ENCODE peak calls at places on chromosomes 3 and 15, in eight cellular contexts. One of them, this sample, is unnamed.
A peak's percentile ranks its signal among the peaks of the same experiment; 100 is the strongest.

GRCh38 chr15:29802411-29802810 is 19.9 kb downstream of the TJP1 start:
- DNase-seq in lower lobe of right lung: no peak
- DNase-seq in adrenal gland: no peak
- DNase-seq in iPS DF 6.9: no peak
- DNase-seq in A549: no peak
- DNase-seq in sigmoid colon: no peak
- DNase-seq in small intestine: no peak
- DNase-seq in esophagus squamous epithelium: no peak
- DNase-seq in this sample: no peak

GRCh38 chr3:48015451-48016182 is 599 bp downstream of the MAP4 start:
- DNase-seq in lower lobe of right lung: no peak
- DNase-seq in adrenal gland: no peak
- DNase-seq in iPS DF 6.9: no peak
- DNase-seq in A549: no peak
- DNase-seq in sigmoid colon: no peak
- DNase-seq in small intestine: peak; percentile 49
- DNase-seq in esophagus squamous epithelium: no peak
- DNase-seq in this sample: no peak

GRCh38 chr3:81490541-81491288 is 270.7 kb downstream of the GBE1 start:
- DNase-seq in lower lobe of right lung: peak; percentile 58
- DNase-seq in adrenal gland: peak; percentile 96
- DNase-seq in iPS DF 6.9: peak; percentile 91
- DNase-seq in A549: peak; percentile 39
- DNase-seq in sigmoid colon: peak; percentile 74
- DNase-seq in small intestine: peak; percentile 79
- DNase-seq in esophagus squamous epithelium: no peak
- DNase-seq in this sample: peak; percentile 59

GRCh38 chr3:6180171-6180570 is 680.7 kb upstream of the GRM7 start:
- DNase-seq in lower lobe of right lung: no peak
- DNase-seq in adrenal gland: no peak
- DNase-seq in iPS DF 6.9: no peak
- DNase-seq in A549: no peak
- DNase-seq in sigmoid colon: no peak
- DNase-seq in small intestine: no peak
- DNase-seq in esophagus squamous epithelium: no peak
- DNase-seq in this sample: no peak

GRCh38 chr3:188295876-188296275 is 141.9 kb downstream of the LPP start:
- DNase-seq in lower lobe of right lung: no peak
- DNase-seq in adrenal gland: no peak
- DNase-seq in iPS DF 6.9: no peak
- DNase-seq in A549: no peak
- DNase-seq in sigmoid colon: no peak
- DNase-seq in small intestine: no peak
- DNase-seq in esophagus squamous epithelium: no peak
- DNase-seq in this sample: no peak

GRCh38 chr3:141769171-141769894 is 6.1 kb downstream of the GRK7 start:
- DNase-seq in lower lobe of right lung: no peak
- DNase-seq in adrenal gland: no peak
- DNase-seq in iPS DF 6.9: no peak
- DNase-seq in A549: no peak
- DNase-seq in sigmoid colon: no peak
- DNase-seq in small intestine: peak; percentile 9
- DNase-seq in esophagus squamous epithelium: no peak
- DNase-seq in this sample: no peak

GRCh38 chr3:78832785-78833204 is 935.0 kb downstream of the ROBO1 start:
- DNase-seq in lower lobe of right lung: no peak
- DNase-seq in adrenal gland: no peak
- DNase-seq in iPS DF 6.9: no peak
- DNase-seq in A549: no peak
- DNase-seq in sigmoid colon: no peak
- DNase-seq in small intestine: peak; percentile 3
- DNase-seq in esophagus squamous epithelium: no peak
- DNase-seq in this sample: no peak

GRCh38 chr3:128532007-128532983 is 39.3 kb upstream of the GATA2 start:
- DNase-seq in lower lobe of right lung: no peak
- DNase-seq in adrenal gland: no peak
- DNase-seq in iPS DF 6.9: no peak
- DNase-seq in A549: no peak
- DNase-seq in sigmoid colon: no peak
- DNase-seq in small intestine: no peak
- DNase-seq in esophagus squamous epithelium: no peak
- DNase-seq in this sample: no peak

GRCh38 chr15:49492834-49493233 is 69.8 kb downstream of the FGF7 start:
- DNase-seq in lower lobe of right lung: no peak
- DNase-seq in adrenal gland: no peak
- DNase-seq in iPS DF 6.9: no peak
- DNase-seq in A549: no peak
- DNase-seq in sigmoid colon: no peak
- DNase-seq in small intestine: no peak
- DNase-seq in esophagus squamous epithelium: no peak
- DNase-seq in this sample: no peak

GRCh38 chr3:176741648-176742047 is 455.6 kb downstream of the TBL1XR1 start:
- DNase-seq in lower lobe of right lung: no peak
- DNase-seq in adrenal gland: no peak
- DNase-seq in iPS DF 6.9: no peak
- DNase-seq in A549: no peak
- DNase-seq in sigmoid colon: no peak
- DNase-seq in small intestine: no peak
- DNase-seq in esophagus squamous epithelium: no peak
- DNase-seq in this sample: no peak

GRCh38 chr3:170062769-170063168 is 25.0 kb downstream of the GPR160 start:
- DNase-seq in lower lobe of right lung: no peak
- DNase-seq in adrenal gland: no peak
- DNase-seq in iPS DF 6.9: no peak
- DNase-seq in A549: no peak
- DNase-seq in sigmoid colon: no peak
- DNase-seq in small intestine: no peak
- DNase-seq in esophagus squamous epithelium: no peak
- DNase-seq in this sample: no peak

GRCh38 chr3:152386208-152386607 is 117.5 kb downstream of the MBNL1 start:
- DNase-seq in lower lobe of right lung: no peak
- DNase-seq in adrenal gland: no peak
- DNase-seq in iPS DF 6.9: no peak
- DNase-seq in A549: no peak
- DNase-seq in sigmoid colon: no peak
- DNase-seq in small intestine: no peak
- DNase-seq in esophagus squamous epithelium: no peak
- DNase-seq in this sample: no peak
- H3K4me1 ChIP-seq in lower lobe of right lung: peaks cover 86% of the 10 kb centered on the region
- H3K4me1 ChIP-seq in adrenal gland: peaks cover 18% of the 10 kb centered on the region
- H3K4me1 ChIP-seq in iPS DF 6.9: peaks cover 1% of the 10 kb centered on the region
- H3K4me1 ChIP-seq in A549: peaks cover 83% of the 10 kb centered on the region
- H3K4me1 ChIP-seq in sigmoid colon: peaks cover 97% of the 10 kb centered on the region
- H3K4me1 ChIP-seq in small intestine: no peaks in the 10 kb centered on the region
- H3K4me1 ChIP-seq in esophagus squamous epithelium: peaks cover 95% of the 10 kb centered on the region
- H3K4me1 ChIP-seq in this sample: peaks cover 87% of the 10 kb centered on the region

GRCh38 chr3:14520149-14520548 is 20.0 kb downstream of the GRIP2 start:
- DNase-seq in lower lobe of right lung: no peak
- DNase-seq in adrenal gland: no peak
- DNase-seq in iPS DF 6.9: no peak
- DNase-seq in A549: no peak
- DNase-seq in sigmoid colon: peak; percentile 55
- DNase-seq in small intestine: no peak
- DNase-seq in esophagus squamous epithelium: no peak
- DNase-seq in this sample: no peak

GRCh38 chr3:14517601-14518431 is 22.3 kb downstream of the GRIP2 start:
- DNase-seq in lower lobe of right lung: no peak
- DNase-seq in adrenal gland: no peak
- DNase-seq in iPS DF 6.9: no peak
- DNase-seq in A549: no peak
- DNase-seq in sigmoid colon: peak; percentile 46
- DNase-seq in small intestine: no peak
- DNase-seq in esophagus squamous epithelium: no peak
- DNase-seq in this sample: no peak

GRCh38 chr3:14518432-14518802 is 21.7 kb downstream of the GRIP2 start:
- DNase-seq in lower lobe of right lung: no peak
- DNase-seq in adrenal gland: no peak
- DNase-seq in iPS DF 6.9: no peak
- DNase-seq in A549: no peak
- DNase-seq in sigmoid colon: no peak
- DNase-seq in small intestine: no peak
- DNase-seq in esophagus squamous epithelium: no peak
- DNase-seq in this sample: no peak

GRCh38 chr3:14519406-14519805 is 20.7 kb downstream of the GRIP2 start:
- DNase-seq in lower lobe of right lung: no peak
- DNase-seq in adrenal gland: no peak
- DNase-seq in iPS DF 6.9: no peak
- DNase-seq in A549: no peak
- DNase-seq in sigmoid colon: peak; percentile 46
- DNase-seq in small intestine: no peak
- DNase-seq in esophagus squamous epithelium: no peak
- DNase-seq in this sample: no peak

DNA sequence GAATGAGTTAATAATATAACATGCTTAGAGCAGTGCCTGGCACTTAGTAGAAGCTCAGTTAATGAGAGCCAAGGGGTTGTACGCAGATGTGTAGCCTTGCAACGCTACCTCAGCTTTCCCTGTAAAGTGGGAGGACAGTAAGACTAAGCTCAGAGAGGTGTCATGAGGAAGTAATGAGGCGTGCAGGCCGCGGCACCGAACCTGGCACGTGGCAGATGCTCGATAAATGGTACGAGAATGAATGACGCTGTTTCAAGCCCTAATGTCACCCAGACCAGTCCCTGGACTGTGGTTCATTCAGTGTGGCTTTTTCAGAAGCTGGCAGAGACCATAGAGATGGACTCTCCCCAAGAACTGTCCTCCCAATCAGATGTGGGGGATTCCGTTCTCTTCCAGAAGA is 21.2 kb downstream of the GRIP2 start:
- DNase-seq in lower lobe of right lung: no peak
- DNase-seq in adrenal gland: no peak
- DNase-seq in iPS DF 6.9: no peak
- DNase-seq in A549: no peak
- DNase-seq in sigmoid colon: peak; percentile 27
- DNase-seq in small intestine: no peak
- DNase-seq in esophagus squamous epithelium: no peak
- DNase-seq in this sample: no peak
- H3K4me1 ChIP-seq in lower lobe of right lung: no peaks in the 10 kb centered on the region
- H3K4me1 ChIP-seq in adrenal gland: no peaks in the 10 kb centered on the region
- H3K4me1 ChIP-seq in iPS DF 6.9: no peaks in the 10 kb centered on the region
- H3K4me1 ChIP-seq in A549: no peaks in the 10 kb centered on the region
- H3K4me1 ChIP-seq in sigmoid colon: no peaks in the 10 kb centered on the region
- H3K4me1 ChIP-seq in small intestine: no peaks in the 10 kb centered on the region
- H3K4me1 ChIP-seq in esophagus squamous epithelium: no peaks in the 10 kb centered on the region
- H3K4me1 ChIP-seq in this sample: no peaks in the 10 kb centered on the region

GRCh38 chr15:90003736-90004135 is 2.6 kb downstream of the ZNF710 start:
- DNase-seq in lower lobe of right lung: no peak
- DNase-seq in adrenal gland: no peak
- DNase-seq in iPS DF 6.9: no peak
- DNase-seq in A549: no peak
- DNase-seq in sigmoid colon: peak; percentile 45
- DNase-seq in small intestine: no peak
- DNase-seq in esophagus squamous epithelium: no peak
- DNase-seq in this sample: no peak

GRCh38 chr15:90002428-90002844 is 1.3 kb downstream of the ZNF710 start:
- DNase-seq in lower lobe of right lung: peak; percentile 75
- DNase-seq in adrenal gland: no peak
- DNase-seq in iPS DF 6.9: no peak
- DNase-seq in A549: peak; percentile 71
- DNase-seq in sigmoid colon: peak; percentile 78
- DNase-seq in small intestine: no peak
- DNase-seq in esophagus squamous epithelium: no peak
- DNase-seq in this sample: peak; percentile 34

GRCh38 chr15:90004252-90004651 is 3.1 kb downstream of the ZNF710 start:
- DNase-seq in lower lobe of right lung: no peak
- DNase-seq in adrenal gland: no peak
- DNase-seq in iPS DF 6.9: no peak
- DNase-seq in A549: no peak
- DNase-seq in sigmoid colon: no peak
- DNase-seq in small intestine: no peak
- DNase-seq in esophagus squamous epithelium: no peak
- DNase-seq in this sample: no peak

GRCh38 chr15:90006217-90007088 is 5.3 kb downstream of the ZNF710 start:
- DNase-seq in lower lobe of right lung: no peak
- DNase-seq in adrenal gland: no peak
- DNase-seq in iPS DF 6.9: no peak
- DNase-seq in A549: no peak
- DNase-seq in sigmoid colon: no peak
- DNase-seq in small intestine: no peak
- DNase-seq in esophagus squamous epithelium: no peak
- DNase-seq in this sample: no peak

GRCh38 chr15:90004671-90005070 is 3.5 kb downstream of the ZNF710 start:
- DNase-seq in lower lobe of right lung: peak; percentile 55
- DNase-seq in adrenal gland: peak; percentile 76
- DNase-seq in iPS DF 6.9: no peak
- DNase-seq in A549: peak; percentile 65
- DNase-seq in sigmoid colon: peak; percentile 78
- DNase-seq in small intestine: peak; percentile 53
- DNase-seq in esophagus squamous epithelium: no peak
- DNase-seq in this sample: no peak
- H3K4me1 ChIP-seq in lower lobe of right lung: peaks cover 74% of the 10 kb centered on the region
- H3K4me1 ChIP-seq in adrenal gland: peaks cover 21% of the 10 kb centered on the region
- H3K4me1 ChIP-seq in iPS DF 6.9: peaks cover 11% of the 10 kb centered on the region
- H3K4me1 ChIP-seq in A549: peaks cover 46% of the 10 kb centered on the region
- H3K4me1 ChIP-seq in sigmoid colon: peaks cover 56% of the 10 kb centered on the region
- H3K4me1 ChIP-seq in small intestine: peaks cover 2% of the 10 kb centered on the region
- H3K4me1 ChIP-seq in esophagus squamous epithelium: peaks cover 87% of the 10 kb centered on the region
- H3K4me1 ChIP-seq in this sample: peaks cover 74% of the 10 kb centered on the region

GRCh38 chr15:89119489-89120478 is 31.5 kb downstream of the ABHD2 start:
- DNase-seq in lower lobe of right lung: no peak
- DNase-seq in adrenal gland: no peak
- DNase-seq in iPS DF 6.9: no peak
- DNase-seq in A549: peak; percentile 91
- DNase-seq in sigmoid colon: no peak
- DNase-seq in small intestine: no peak
- DNase-seq in esophagus squamous epithelium: no peak
- DNase-seq in this sample: no peak

GRCh38 chr15:89118481-89118989 is 30.3 kb downstream of the ABHD2 start:
- DNase-seq in lower lobe of right lung: no peak
- DNase-seq in adrenal gland: no peak
- DNase-seq in iPS DF 6.9: no peak
- DNase-seq in A549: no peak
- DNase-seq in sigmoid colon: no peak
- DNase-seq in small intestine: no peak
- DNase-seq in esophagus squamous epithelium: no peak
- DNase-seq in this sample: no peak

GRCh38 chr15:89115547-89115946 is 27.3 kb downstream of the ABHD2 start:
- DNase-seq in lower lobe of right lung: no peak
- DNase-seq in adrenal gland: no peak
- DNase-seq in iPS DF 6.9: no peak
- DNase-seq in A549: no peak
- DNase-seq in sigmoid colon: no peak
- DNase-seq in small intestine: peak; percentile 94
- DNase-seq in esophagus squamous epithelium: no peak
- DNase-seq in this sample: no peak

GRCh38 chr15:89116404-89116803 is 28.1 kb downstream of the ABHD2 start:
- DNase-seq in lower lobe of right lung: no peak
- DNase-seq in adrenal gland: no peak
- DNase-seq in iPS DF 6.9: no peak
- DNase-seq in A549: no peak
- DNase-seq in sigmoid colon: no peak
- DNase-seq in small intestine: no peak
- DNase-seq in esophagus squamous epithelium: no peak
- DNase-seq in this sample: no peak

DNA sequence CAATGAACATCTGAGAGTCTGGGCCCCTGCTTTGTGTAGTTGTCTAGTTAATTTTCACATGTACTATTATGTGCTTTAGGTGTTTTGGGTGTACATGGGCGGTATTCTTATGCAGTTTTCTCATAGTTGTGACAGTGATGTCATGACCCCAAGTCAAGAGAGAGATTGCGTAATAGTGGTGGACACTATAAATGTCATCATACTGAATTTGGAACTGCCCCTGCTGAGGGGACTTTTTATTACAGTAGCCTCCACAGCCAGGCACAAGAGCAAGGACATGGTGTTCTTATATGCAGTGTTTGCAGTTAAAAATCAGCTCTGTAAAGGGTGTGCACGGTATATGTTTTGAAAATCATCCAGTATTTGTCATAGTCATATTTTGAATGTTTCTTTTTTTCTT is 29.5 kb downstream of the ABHD2 start:
- DNase-seq in lower lobe of right lung: no peak
- DNase-seq in adrenal gland: no peak
- DNase-seq in iPS DF 6.9: no peak
- DNase-seq in A549: no peak
- DNase-seq in sigmoid colon: no peak
- DNase-seq in small intestine: no peak
- DNase-seq in esophagus squamous epithelium: no peak
- DNase-seq in this sample: no peak
- H3K4me1 ChIP-seq in lower lobe of right lung: peaks cover 75% of the 10 kb centered on the region
- H3K4me1 ChIP-seq in adrenal gland: peaks cover 3% of the 10 kb centered on the region
- H3K4me1 ChIP-seq in iPS DF 6.9: peaks cover 2% of the 10 kb centered on the region
- H3K4me1 ChIP-seq in A549: peaks cover 96% of the 10 kb centered on the region
- H3K4me1 ChIP-seq in sigmoid colon: peaks cover 79% of the 10 kb centered on the region
- H3K4me1 ChIP-seq in small intestine: peaks cover 19% of the 10 kb centered on the region
- H3K4me1 ChIP-seq in esophagus squamous epithelium: peaks cover 98% of the 10 kb centered on the region
- H3K4me1 ChIP-seq in this sample: peaks cover 3% of the 10 kb centered on the region

This sample was measured in CD4-positive, alpha-beta memory T cell.